ENCODE peak calls at places on chromosomes 11 and 22, in four cellular contexts. V, M, J and D are unnamed samples.
A peak's percentile ranks its signal among the peaks of the same experiment; 100 is the strongest.

GRCh38 chr11:126348806-126349582 is 6.5 kb upstream of the ST3GAL4 start:
- DNase-seq in V (no peak), M (no peak), J (no peak), D (no peak)

GRCh38 chr11:65710424-65710823 is 1.6 kb upstream of the KAT5 start:
- DNase-seq in V (no peak), M (no peak), J (no peak), D (no peak)

GRCh38 chr11:66652651-66653050 is 14.1 kb downstream of the RBM4 start:
- DNase-seq in V (no peak), M (no peak), J (no peak), D (no peak)

GRCh38 chr11:76777325-76777724 is 5.8 kb upstream of the TSKU start:
- DNase-seq in V (no peak), M (no peak), J (no peak), D (no peak)

GRCh38 chr22:36246718-36247117 is 6.2 kb upstream of the APOL1 start:
- DNase-seq in V (no peak), M (no peak), J (no peak), D (no peak)

GRCh38 chr11:65883058-65883761 is 3.6 kb downstream of the CTSW start:
- DNase-seq in V (no peak), M (no peak), J (no peak), D (no peak)

GRCh38 chr22:20283674-20284066 is 15.6 kb upstream of the RTN4R start:
- DNase-seq in V (no peak), M (no peak), J (no peak), D (no peak)

GRCh38 chr11:115377882-115378296 is 126.3 kb downstream of the CADM1 start:
- DNase-seq in V (no peak), M (no peak), J (no peak), D (no peak)

GRCh38 chr22:20663137-20663828 is 110.6 kb upstream of the SERPIND1 start:
- DNase-seq in V (no peak), M (no peak), J (no peak), D (no peak)

GRCh38 chr11:70871881-70872280 is 380.5 kb downstream of the SHANK2 start:
- DNase-seq in V (no peak), M (no peak), J (no peak), D (no peak)
- TF ChIP-seq SPI1 in V (no peak), M (no peak), J (no peak), D (no peak)

GRCh38 chr11:108203075-108203474 is 19.4 kb downstream of the NPAT start:
- DNase-seq in V (peak; percentile 38), M (no peak), J (no peak), D (no peak)
- TF ChIP-seq SPI1 in V (no peak), M (peak; percentile 77), J (no peak), D (peak; percentile 87)

GRCh38 chr22:45631140-45631539 is 40.5 kb upstream of the ATXN10 start:
- DNase-seq in V (no peak), M (no peak), J (no peak), D (no peak)

GRCh38 chr22:45628508-45628907 is 43.1 kb upstream of the ATXN10 start:
- DNase-seq in V (no peak), M (no peak), J (no peak), D (no peak)

GRCh38 chr22:45629469-45630089 is 42.1 kb upstream of the ATXN10 start:
- DNase-seq in V (no peak), M (no peak), J (no peak), D (no peak)

GRCh38 chr22:45631839-45632238 is 39.8 kb upstream of the ATXN10 start:
- DNase-seq in V (no peak), M (no peak), J (no peak), D (no peak)

GRCh38 chr22:45630436-45630835 is 41.2 kb upstream of the ATXN10 start:
- DNase-seq in V (no peak), M (no peak), J (no peak), D (no peak)
- TF ChIP-seq SPI1 in V (no peak), M (no peak), J (no peak), D (no peak)

GRCh38 chr11:81098471-81098870 is 1635.2 kb downstream of the FAM181B start:
- DNase-seq in V (no peak), M (no peak), J (no peak), D (no peak)
- TF ChIP-seq SPI1 in V (no peak), M (no peak), J (no peak), D (no peak)

GRCh38 chr22:38239101-38239761 is 33.6 kb downstream of the TMEM184B start:
- DNase-seq in V (no peak), M (no peak), J (no peak), D (no peak)
- TF ChIP-seq SPI1 in V (no peak), M (no peak), J (no peak), D (no peak)

GRCh38 chr22:35045451-35045850 is 20.5 kb upstream of the ISX start:
- DNase-seq in V (no peak), M (no peak), J (no peak), D (no peak)
- TF ChIP-seq SPI1 in V (no peak), M (no peak), J (no peak), D (no peak)

DNA sequence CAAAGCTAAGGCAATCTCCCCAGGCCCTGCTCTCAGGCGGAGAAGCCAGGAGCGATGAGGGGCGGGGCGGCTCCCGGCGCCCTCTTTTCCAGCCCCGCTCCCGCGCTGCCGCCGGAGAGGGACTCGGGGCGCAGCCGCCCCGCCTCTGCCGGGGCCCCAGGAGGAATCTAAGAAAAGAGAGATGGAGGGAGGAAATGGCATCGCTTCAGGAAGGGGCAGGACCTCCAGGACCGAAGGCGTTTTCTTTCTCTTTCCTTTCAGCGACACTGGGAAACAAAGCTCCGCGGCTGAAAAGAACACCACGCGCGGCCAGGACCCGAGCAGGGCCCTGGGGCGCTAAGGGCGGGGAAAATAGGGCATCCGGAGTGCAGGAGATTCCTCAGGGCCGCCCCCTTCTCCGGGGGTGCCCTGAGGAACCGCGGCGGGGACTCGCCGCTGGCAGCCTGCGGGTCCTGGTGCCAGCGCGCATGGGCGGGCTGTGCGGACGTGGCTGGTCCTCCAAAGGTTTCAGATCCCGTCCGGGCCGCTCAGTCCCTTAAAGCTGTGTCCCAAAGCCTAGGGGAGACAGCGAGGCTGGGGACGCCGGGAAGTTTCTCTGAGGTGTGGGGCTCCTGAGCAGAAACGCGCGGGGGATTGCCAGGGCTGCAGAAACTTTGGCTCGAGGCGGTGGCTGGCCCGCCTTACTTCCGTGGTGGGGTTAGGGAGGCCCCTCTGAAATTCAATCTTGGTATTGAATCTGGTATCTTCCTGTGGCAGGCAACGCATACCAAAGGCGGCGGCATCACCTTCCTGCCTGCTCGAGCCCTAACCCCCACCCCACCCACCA is 2.8 kb upstream of the BSX start:
- DNase-seq in V (no peak), M (no peak), J (no peak), D (no peak)
- TF ChIP-seq SPI1 in V (no peak), M (no peak), J (no peak), D (no peak)

DNA sequence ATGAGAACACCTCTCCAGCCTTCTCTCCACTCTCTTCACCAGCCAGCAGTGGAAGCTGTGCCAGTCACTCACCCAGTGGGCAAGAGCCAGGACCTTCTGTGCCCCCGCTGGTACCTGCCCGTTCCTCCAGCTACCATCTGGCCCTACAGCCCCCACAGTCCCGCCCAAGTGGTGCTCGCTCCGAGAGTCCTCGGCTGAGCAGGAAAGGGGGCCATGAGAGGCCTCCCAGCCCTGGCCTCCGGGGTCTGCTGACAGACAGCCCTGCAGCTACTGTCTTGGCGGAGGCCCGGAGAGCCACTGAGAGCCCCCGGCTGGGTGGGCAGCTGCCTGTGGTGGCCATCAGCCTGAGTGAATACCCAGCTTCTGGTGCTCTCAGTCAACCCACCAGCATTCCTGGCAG is 20.2 kb downstream of the PHLDB1 start:
- DNase-seq in V (no peak), M (no peak), J (no peak), D (no peak)
- TF ChIP-seq SPI1 in V (no peak), M (no peak), J (no peak), D (no peak)